ENCODE peak calls at places on chromosomes 11 and 22, in six cellular contexts. D is spleen, O is GM20000, W is left ventricle myocardium inferior, Q is IMR-90, K is sigmoid colon. V is an unnamed sample.

GRCh38 chr11:34904421-34904950 is 11.7 kb downstream of the APIP start:
- DNase-seq in D (no peak), O (no peak), W (no peak), Q (no peak), K (no peak), V (no peak)

GRCh38 chr11:62579252-62579651 is 5.6 kb upstream of the EEF1G start:
- DNase-seq in D (no peak), O (no peak), W (no peak), Q (no peak), K (no peak), V (no peak)

GRCh38 chr22:24181088-24181995 is at the start of gene SUSD2:
- DNase-seq in D (peak), O (no peak), W (peak), Q (no peak), K (no peak), V (no peak)

GRCh38 chr11:17580271-17580670 is 33.2 kb downstream of the OTOG start:
- DNase-seq in D (peak), O (no peak), W (no peak), Q (no peak), K (no peak), V (no peak)

GRCh38 chr11:11580831-11581492 is 40.8 kb downstream of the GALNT18 start:
- DNase-seq in D (no peak), O (no peak), W (peak), Q (no peak), K (no peak), V (no peak)

GRCh38 chr11:86586307-86586706 is 86.1 kb downstream of the ME3 start:
- DNase-seq in D (no peak), O (no peak), W (no peak), Q (no peak), K (no peak), V (no peak)

GRCh38 chr11:100640646-100641045 is 46.4 kb upstream of the ARHGAP42 start:
- DNase-seq in D (no peak), O (no peak), W (no peak), Q (peak), K (no peak), V (no peak)

GRCh38 chr11:78800089-78800690 is 225.5 kb upstream of the NARS2 start:
- DNase-seq in D (no peak), O (no peak), W (no peak), Q (no peak), K (no peak), V (no peak)

GRCh38 chr11:85961930-85962363 is 106.8 kb downstream of the CCDC83 start:
- DNase-seq in D (no peak), O (no peak), W (no peak), Q (peak), K (no peak), V (no peak)

GRCh38 chr11:61362542-61362875 is 335 bp downstream of the TMEM138 start:
- DNase-seq in D (no peak), O (peak), W (no peak), Q (peak), K (no peak), V (peak)

GRCh38 chr11:113449743-113450142 is 25.5 kb downstream of the DRD2 start:
- DNase-seq in D (no peak), O (no peak), W (no peak), Q (no peak), K (no peak), V (no peak)

GRCh38 chr11:6333112-6333511 is 12.8 kb upstream of the CAVIN3 start:
- DNase-seq in D (no peak), O (no peak), W (no peak), Q (peak), K (no peak), V (no peak)

GRCh38 chr22:36386900-36387663 is 685 bp downstream of the MYH9 start:
- DNase-seq in D (peak), O (peak), W (peak), Q (no peak), K (peak), V (peak)

GRCh38 chr11:26700536-26701235 is 21.2 kb downstream of the SLC5A12 start:
- DNase-seq in D (no peak), O (no peak), W (no peak), Q (no peak), K (no peak), V (no peak)

GRCh38 chr11:111814567-111814966 is 48.4 kb upstream of the PPP2R1B start:
- DNase-seq in D (no peak), O (no peak), W (no peak), Q (peak), K (no peak), V (no peak)

GRCh38 chr11:86869966-86870570 is 69.7 kb downstream of the PRSS23 start:
- DNase-seq in D (no peak), O (peak), W (peak), Q (peak), K (peak), V (peak)

GRCh38 chr11:69172674-69173073 is 16.9 kb downstream of the SMIM38 start:
- DNase-seq in D (peak), O (no peak), W (no peak), Q (peak), K (no peak), V (no peak)

GRCh38 chr11:101428918-101429317 is 154.9 kb downstream of the TRPC6 start:
- DNase-seq in D (no peak), O (no peak), W (no peak), Q (peak), K (no peak), V (no peak)

GRCh38 chr22:36106910-36107309 is 53.6 kb downstream of the APOL3 start:
- DNase-seq in D (no peak), O (no peak), W (no peak), Q (no peak), K (no peak), V (no peak)

GRCh38 chr11:70762810-70763209 is 364.5 kb downstream of the CTTN start:
- DNase-seq in D (peak), O (no peak), W (no peak), Q (no peak), K (no peak), V (no peak)

GRCh38 chr11:77886401-77886800 is 65.5 kb downstream of the AAMDC start:
- DNase-seq in D (no peak), O (no peak), W (no peak), Q (no peak), K (no peak), V (no peak)

GRCh38 chr11:37916331-37916730 is 1318.3 kb upstream of the RAG2 start:
- DNase-seq in D (no peak), O (no peak), W (no peak), Q (no peak), K (no peak), V (no peak)

GRCh38 chr11:118012083-118012669 is 26.0 kb downstream of the IL10RA start:
- DNase-seq in D (peak), O (no peak), W (no peak), Q (peak), K (no peak), V (peak)

GRCh38 chr11:87215236-87215635 is 177.5 kb downstream of the TMEM135 start:
- DNase-seq in D (no peak), O (no peak), W (no peak), Q (peak), K (no peak), V (no peak)

GRCh38 chr11:20110908-20111669 is 49.2 kb downstream of the DBX1 start:
- DNase-seq in D (no peak), O (peak), W (no peak), Q (peak), K (no peak), V (peak)

GRCh38 chr11:113884361-113884836 is 9.0 kb upstream of the USP28 start:
- DNase-seq in D (no peak), O (no peak), W (no peak), Q (peak), K (no peak), V (no peak)

GRCh38 chr22:46047841-46048595 is 71.1 kb upstream of the WNT7B start:
- DNase-seq in D (peak), O (no peak), W (peak), Q (no peak), K (peak), V (no peak)

GRCh38 chr22:30245985-30246901 is at the start of gene LIF:
- DNase-seq in D (peak), O (peak), W (no peak), Q (peak), K (no peak), V (peak)

DNA sequence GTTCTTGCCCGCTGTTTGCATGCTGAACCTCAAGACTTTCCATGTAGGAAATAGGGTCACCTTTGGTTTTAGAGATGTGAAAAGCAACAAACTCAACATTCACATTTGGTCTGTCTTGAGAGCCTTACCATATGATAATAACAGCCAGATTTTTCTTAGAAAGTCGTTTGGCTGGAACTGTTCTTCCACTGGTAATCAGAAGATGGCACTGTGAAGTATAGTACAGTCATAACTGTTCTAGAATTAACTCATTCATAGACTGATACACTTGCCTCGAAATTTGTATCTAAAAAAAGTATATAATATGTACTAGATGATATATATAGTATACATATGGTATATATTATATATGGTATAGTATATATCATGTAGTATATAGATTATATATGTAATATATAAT is 12.3 kb downstream of the LUZP2 start:
- DNase-seq in D (no peak), O (no peak), W (no peak), Q (peak), K (no peak), V (no peak)
- TF ChIP-seq CTCF in D (no peak), O (no peak), W (no peak), Q (peak), K (no peak), V (no peak)

DNA sequence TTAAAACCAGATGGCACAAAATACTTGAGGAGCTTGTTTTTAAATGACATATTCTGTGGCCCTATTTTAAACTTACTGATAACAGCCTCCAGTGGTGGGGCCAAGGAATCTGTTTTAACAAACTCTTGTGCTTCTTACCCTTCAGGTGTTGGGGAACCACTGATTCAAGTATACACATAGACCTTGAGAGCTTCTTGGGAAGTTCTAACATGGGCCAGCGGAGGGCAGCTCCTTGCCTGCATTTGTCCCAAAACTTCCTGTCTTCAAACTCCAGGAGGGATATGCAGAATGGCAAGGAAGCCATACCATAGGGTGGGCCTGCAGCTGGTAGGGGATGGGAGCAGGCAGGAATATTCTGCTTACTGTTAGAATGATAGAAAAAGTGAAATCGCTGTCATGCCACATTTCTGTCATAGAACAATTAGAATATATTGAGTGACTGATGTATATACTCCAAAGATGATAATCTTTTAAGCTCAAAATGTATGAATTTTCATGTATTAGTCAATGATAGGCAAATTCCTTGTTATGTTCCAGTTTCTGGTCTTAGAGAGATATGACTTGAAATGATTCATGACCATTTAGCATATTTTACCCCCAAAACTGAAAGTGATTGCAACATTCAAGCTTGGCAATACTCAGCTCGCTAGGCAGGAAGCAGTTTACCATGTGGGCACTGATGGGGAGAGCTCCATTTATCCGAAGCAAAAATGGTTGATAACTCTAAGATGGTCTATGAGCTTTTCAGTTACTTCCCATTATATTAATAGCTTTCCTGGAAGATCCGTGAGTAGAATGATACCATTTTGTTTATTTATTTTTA is 9.2 kb downstream of the EXT2 start:
- DNase-seq in D (no peak), O (no peak), W (no peak), Q (no peak), K (no peak), V (no peak)
- TF ChIP-seq CTCF in D (no peak), O (no peak), W (no peak), Q (no peak), K (no peak), V (no peak)

DNA sequence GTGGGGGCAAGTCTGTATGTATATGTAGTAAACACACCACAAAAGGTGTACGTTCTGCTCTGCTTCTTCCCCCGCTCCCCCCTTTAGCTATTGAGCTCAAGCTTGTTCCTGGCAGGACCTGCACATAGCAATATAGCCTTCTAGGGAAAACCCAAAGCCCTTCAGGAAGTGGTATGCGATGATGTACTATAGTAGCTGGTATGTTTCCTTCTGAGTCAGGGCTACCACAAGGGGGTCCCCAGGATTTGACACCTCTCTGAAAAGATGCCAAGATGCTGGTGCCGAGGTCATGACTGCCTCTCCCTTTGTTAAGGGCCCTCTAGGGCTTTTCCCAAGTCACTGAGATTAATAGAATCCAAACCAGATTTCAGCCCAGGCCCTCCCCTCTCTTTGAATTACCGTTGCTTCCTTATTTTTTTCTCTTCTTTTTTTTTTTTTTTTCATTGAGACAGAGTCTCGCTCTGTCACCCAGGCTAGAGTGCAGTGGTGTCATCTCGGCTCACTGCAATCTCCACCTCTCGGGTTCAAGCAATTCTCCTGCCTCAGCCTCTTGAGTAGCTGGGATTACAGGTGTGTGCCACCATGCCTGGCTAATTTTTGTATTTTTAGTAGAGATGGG is 268.4 kb downstream of the ETS1 start:
- DNase-seq in D (no peak), O (peak), W (no peak), Q (peak), K (no peak), V (peak)
- TF ChIP-seq CTCF in D (no peak), O (no peak), W (no peak), Q (no peak), K (no peak), V (no peak)

GRCh38 chr11:66705587-66706335 is 23.3 kb downstream of the SPTBN2 start:
- DNase-seq in D (no peak), O (no peak), W (no peak), Q (no peak), K (no peak), V (no peak)

GRCh38 chr11:66707486-66707885 is 21.5 kb downstream of the SPTBN2 start:
- DNase-seq in D (no peak), O (no peak), W (no peak), Q (no peak), K (no peak), V (no peak)

GRCh38 chr11:66708026-66708579 is 20.9 kb downstream of the SPTBN2 start:
- DNase-seq in D (no peak), O (no peak), W (no peak), Q (no peak), K (no peak), V (no peak)

GRCh38 chr11:66708701-66709100 is 20.3 kb downstream of the SPTBN2 start:
- DNase-seq in D (no peak), O (no peak), W (no peak), Q (no peak), K (no peak), V (no peak)

GRCh38 chr11:66706989-66707388 is 22.0 kb downstream of the SPTBN2 start:
- DNase-seq in D (no peak), O (no peak), W (no peak), Q (no peak), K (no peak), V (no peak)
- TF ChIP-seq CTCF in D (no peak), O (no peak), W (no peak), Q (no peak), K (no peak), V (no peak)

DNA sequence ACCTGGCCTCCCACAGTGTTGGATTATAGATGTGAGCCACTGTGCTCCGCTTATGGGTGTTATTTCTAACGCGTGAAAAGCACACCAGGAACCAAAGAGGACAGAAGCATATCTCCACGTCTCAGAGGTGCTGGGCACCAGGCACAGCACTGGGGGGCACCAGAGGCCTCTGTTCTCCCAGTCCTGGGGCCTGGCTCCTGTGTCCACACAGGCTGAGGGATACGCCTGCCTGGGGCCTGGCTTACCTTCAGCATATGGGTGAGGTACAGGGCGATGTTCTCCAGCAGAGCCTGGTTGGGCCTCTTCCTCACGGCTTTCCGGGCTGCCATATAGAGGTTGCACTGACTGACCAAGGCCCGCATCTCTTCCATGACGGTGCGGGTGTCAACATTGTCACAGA is 24.7 kb upstream of the NAP1L4 start:
- DNase-seq in D (no peak), O (no peak), W (no peak), Q (no peak), K (no peak), V (no peak)
- TF ChIP-seq CTCF in D (no peak), O (no peak), W (no peak), Q (no peak), K (no peak), V (no peak)

DNA sequence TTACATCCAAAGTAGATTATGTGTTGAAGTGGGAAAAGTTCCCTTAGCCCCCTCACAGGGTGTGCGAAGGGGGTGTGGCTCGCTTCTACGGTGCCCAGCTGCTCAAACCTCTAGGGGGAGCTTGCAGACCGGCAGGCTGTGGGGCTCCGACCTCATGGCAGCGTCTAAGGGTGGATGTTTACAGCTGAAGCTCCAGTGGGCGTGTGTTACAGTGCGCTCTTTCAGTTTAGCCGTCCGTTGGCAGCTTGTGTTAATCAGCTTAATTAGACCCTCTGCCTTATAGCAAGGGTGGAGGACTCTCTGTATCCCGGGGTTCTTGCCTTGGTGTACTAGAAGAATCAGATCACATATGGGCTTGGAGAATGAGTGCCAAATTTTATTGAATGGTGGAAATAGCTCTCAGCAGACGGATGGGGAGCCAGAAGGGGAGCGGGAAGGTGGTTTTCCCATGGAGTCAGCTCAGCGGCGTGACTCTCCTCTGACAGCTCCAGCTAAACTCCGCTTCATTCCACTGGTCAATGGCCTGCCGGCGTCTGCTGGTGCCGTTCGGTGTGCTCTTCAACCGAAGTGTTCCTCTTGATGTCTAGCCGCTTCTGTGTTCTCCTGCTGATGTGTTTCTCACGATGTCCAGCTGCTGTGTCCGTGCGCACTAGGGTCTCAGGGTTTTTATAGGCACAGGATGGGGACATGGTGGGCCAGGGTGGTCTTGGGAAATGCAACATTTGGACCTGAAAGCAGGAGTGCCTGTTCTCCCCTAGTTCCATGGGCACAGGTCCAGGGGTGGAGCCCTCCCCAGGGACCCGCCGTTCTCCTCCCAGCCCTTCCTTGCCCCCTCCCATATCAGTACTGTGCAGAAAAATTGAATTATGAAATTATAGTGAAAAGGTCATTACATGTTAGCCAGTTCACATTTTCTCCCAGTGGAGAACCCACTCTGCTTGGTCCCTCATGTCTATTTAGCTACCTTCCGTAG is 28.6 kb upstream of the OR10G7 start:
- DNase-seq in D (peak), O (peak), W (no peak), Q (peak), K (no peak), V (peak)
- TF ChIP-seq CTCF in D (peak), O (peak), W (peak), Q (peak), K (peak), V (peak)